ENCODE peak calls at places on chromosomes 3 and 15, in nine cellular contexts. D is NB4, R is GM12891, X is uterus, Q is A549, F is endothelial cell of umbilical vein, N is suprapubic skin, E is sigmoid colon, B is HepG2. L is an unnamed sample.

GRCh38 chr3:173891272-173892100 is 493.9 kb downstream of the NLGN1 start:
- DNase-seq in F (peak), Q (no peak), B (no peak), R (no peak), X (no peak), N (no peak), D (peak), E (no peak), L (no peak)

GRCh38 chr15:52642386-52643361 is 36.5 kb downstream of the ATOSA start:
- DNase-seq in N (no peak), D (no peak), B (no peak), X (no peak), Q (no peak), R (no peak), F (no peak), E (no peak), L (peak)

GRCh38 chr3:71288269-71288930 is 295.1 kb downstream of the FOXP1 start:
- DNase-seq in X (no peak), E (no peak), B (peak), R (no peak), D (no peak), Q (no peak), N (no peak), F (no peak), L (no peak)

GRCh38 chr3:14948609-14949038 is 1.2 kb downstream of the NR2C2 start:
- DNase-seq in N (no peak), E (no peak), Q (peak), X (no peak), B (no peak), R (no peak), F (no peak), D (no peak), L (no peak)

GRCh38 chr3:136624894-136625815 is 127.0 kb downstream of the STAG1 start:
- DNase-seq in B (peak), R (no peak), D (no peak), N (no peak), X (no peak), E (no peak), Q (peak), F (no peak), L (no peak)

GRCh38 chr3:11612515-11613184 is 31.1 kb downstream of the VGLL4 start:
- DNase-seq in F (no peak), N (no peak), E (no peak), X (no peak), B (peak), Q (no peak), D (no peak), R (no peak), L (no peak)

GRCh38 chr3:196602673-196603072 is 34.2 kb downstream of the FBXO45 start:
- DNase-seq in N (no peak), X (no peak), D (no peak), Q (no peak), E (no peak), F (no peak), R (no peak), B (no peak), L (no peak)

GRCh38 chr15:52069559-52069958 is 43.0 kb downstream of the BCL2L10 start:
- DNase-seq in X (no peak), F (no peak), D (no peak), E (no peak), R (no peak), N (no peak), B (peak), Q (no peak), L (no peak)

GRCh38 chr3:177440456-177441105 is 243.3 kb upstream of the TBL1XR1 start:
- DNase-seq in F (peak), Q (no peak), R (no peak), E (no peak), X (no peak), D (no peak), N (no peak), B (no peak), L (no peak)

GRCh38 chr15:39944711-39945110 is 10.8 kb downstream of the EIF2AK4 start:
- DNase-seq in E (no peak), B (no peak), Q (no peak), N (no peak), F (no peak), X (no peak), R (no peak), D (no peak), L (peak)

GRCh38 chr3:181913254-181913653 is 201.5 kb downstream of the SOX2 start:
- DNase-seq in Q (no peak), B (no peak), F (no peak), X (no peak), N (no peak), R (no peak), D (no peak), E (no peak), L (no peak)

GRCh38 chr3:99950921-99951320 is 133.3 kb downstream of the CMSS1 start:
- DNase-seq in N (no peak), B (no peak), Q (no peak), D (peak), F (no peak), E (no peak), X (no peak), R (no peak), L (no peak)

GRCh38 chr3:127707777-127708438 is 35.2 kb downstream of the ABTB1 start:
- DNase-seq in F (no peak), Q (no peak), X (no peak), B (no peak), E (peak), D (no peak), R (no peak), N (peak), L (no peak)

GRCh38 chr3:31407665-31408064 is 125.1 kb upstream of the STT3B start:
- DNase-seq in E (no peak), F (no peak), N (no peak), X (no peak), D (no peak), B (no peak), Q (no peak), R (no peak), L (no peak)

GRCh38 chr15:85411992-85412538 is 31.7 kb downstream of the AKAP13 start:
- DNase-seq in F (no peak), E (no peak), B (peak), R (no peak), X (no peak), N (no peak), D (peak), Q (no peak), L (no peak)

GRCh38 chr15:66912001-66912400 is 153.4 kb upstream of the SMAD3 start:
- DNase-seq in X (no peak), D (peak), F (no peak), R (no peak), N (no peak), Q (no peak), E (no peak), B (no peak), L (no peak)

GRCh38 chr15:89018235-89018634 is 70.0 kb upstream of the ABHD2 start:
- DNase-seq in E (peak), D (no peak), Q (no peak), R (no peak), F (no peak), B (no peak), X (peak), N (no peak), L (no peak)

GRCh38 chr3:40024526-40024925 is 215.1 kb downstream of the MYRIP start:
- DNase-seq in N (no peak), X (no peak), F (no peak), D (no peak), B (no peak), Q (no peak), R (no peak), E (no peak), L (no peak)

GRCh38 chr3:32146669-32147315 is 40.4 kb downstream of the GPD1L start:
- DNase-seq in R (no peak), N (no peak), D (peak), F (peak), Q (no peak), X (no peak), B (no peak), E (no peak), L (no peak)

GRCh38 chr3:113948015-113948917 is 453 bp downstream of the ZDHHC23 start:
- DNase-seq in N (peak), B (peak), R (peak), Q (peak), E (no peak), F (peak), D (peak), X (no peak), L (peak)

GRCh38 chr3:185825639-185826481 is 1.0 kb upstream of the IGF2BP2 start:
- DNase-seq in N (peak), E (peak), B (no peak), Q (peak), D (peak), F (peak), X (peak), R (no peak), L (peak)

GRCh38 chr15:77892335-77892734 is 185.2 kb downstream of the TBC1D2B start:
- DNase-seq in Q (no peak), F (no peak), N (no peak), R (no peak), D (no peak), B (no peak), E (no peak), X (no peak), L (no peak)

GRCh38 chr15:95647878-95648277 is 682.6 kb upstream of the NR2F2 start:
- DNase-seq in Q (no peak), E (no peak), D (no peak), X (no peak), R (no peak), B (no peak), N (no peak), F (no peak), L (no peak)

GRCh38 chr3:9196009-9196408 is 53.4 kb downstream of the SRGAP3 start:
- DNase-seq in R (no peak), B (no peak), X (no peak), N (no peak), Q (no peak), E (peak), F (no peak), D (no peak), L (no peak)

GRCh38 chr3:189267981-189268613 is 96.3 kb downstream of the TPRG1 start:
- DNase-seq in R (no peak), B (peak), X (no peak), D (no peak), F (no peak), N (no peak), E (no peak), Q (peak), L (peak)

GRCh38 chr3:174440350-174440716 is 418.8 kb upstream of the NAALADL2 start:
- DNase-seq in R (no peak), X (peak), B (no peak), F (no peak), E (peak), D (peak), Q (no peak), N (no peak), L (no peak)

GRCh38 chr3:67601385-67601784 is 53.0 kb downstream of the SUCLG2 start:
- DNase-seq in N (no peak), E (no peak), B (no peak), F (no peak), R (no peak), Q (no peak), X (no peak), D (no peak), L (no peak)

GRCh38 chr15:90618330-90619136 is 88.8 kb downstream of the CRTC3 start:
- DNase-seq in Q (no peak), B (no peak), X (no peak), E (no peak), F (no peak), D (peak), N (no peak), R (no peak), L (no peak)

DNA sequence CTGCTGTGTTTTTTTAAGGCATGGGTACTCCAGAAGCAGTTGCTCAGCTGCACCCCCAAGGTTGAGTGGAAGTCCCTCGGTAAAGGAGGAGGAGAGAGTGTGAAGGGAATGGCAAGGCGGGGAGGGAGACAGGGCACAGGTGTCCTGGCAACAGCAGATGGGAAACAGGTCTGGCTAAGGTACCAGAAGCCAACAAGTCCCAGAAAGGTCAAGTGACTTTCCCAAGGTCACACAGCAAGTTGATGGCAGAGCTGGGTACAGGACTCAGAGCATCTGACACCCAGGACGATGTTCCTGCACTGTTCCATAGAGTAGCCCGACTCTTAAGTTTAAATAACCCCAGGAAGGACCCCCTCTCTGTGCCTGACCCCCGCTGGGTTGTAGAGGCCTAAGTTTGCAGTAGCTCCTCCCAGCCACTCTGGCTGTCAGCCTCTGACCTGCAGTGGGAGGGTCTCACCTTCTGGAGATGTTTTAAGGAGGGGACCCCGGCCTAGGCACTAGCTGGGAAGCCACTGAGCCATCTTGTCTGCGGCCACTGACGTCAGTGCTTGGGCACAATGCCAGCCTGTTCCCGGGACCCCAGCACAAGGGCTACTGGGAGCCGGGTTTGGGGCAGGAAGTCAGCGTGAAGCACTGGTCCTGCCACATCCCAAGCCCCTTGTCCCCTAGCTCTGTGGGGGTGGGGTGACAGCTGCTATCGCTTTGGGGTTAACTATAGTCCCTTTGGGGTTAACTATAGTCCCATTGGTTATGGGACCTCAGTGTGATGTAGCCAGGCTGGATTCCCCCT is 10.5 kb downstream of the CSK start:
- DNase-seq in Q (no peak), F (no peak), B (no peak), R (no peak), D (no peak), X (no peak), N (no peak), E (peak), L (no peak)
- TF ChIP-seq POLR2A in Q (no peak), F (no peak), B (no peak), R (no peak), D (no peak), X (no peak), N (no peak), E (no peak), L (no peak)

DNA sequence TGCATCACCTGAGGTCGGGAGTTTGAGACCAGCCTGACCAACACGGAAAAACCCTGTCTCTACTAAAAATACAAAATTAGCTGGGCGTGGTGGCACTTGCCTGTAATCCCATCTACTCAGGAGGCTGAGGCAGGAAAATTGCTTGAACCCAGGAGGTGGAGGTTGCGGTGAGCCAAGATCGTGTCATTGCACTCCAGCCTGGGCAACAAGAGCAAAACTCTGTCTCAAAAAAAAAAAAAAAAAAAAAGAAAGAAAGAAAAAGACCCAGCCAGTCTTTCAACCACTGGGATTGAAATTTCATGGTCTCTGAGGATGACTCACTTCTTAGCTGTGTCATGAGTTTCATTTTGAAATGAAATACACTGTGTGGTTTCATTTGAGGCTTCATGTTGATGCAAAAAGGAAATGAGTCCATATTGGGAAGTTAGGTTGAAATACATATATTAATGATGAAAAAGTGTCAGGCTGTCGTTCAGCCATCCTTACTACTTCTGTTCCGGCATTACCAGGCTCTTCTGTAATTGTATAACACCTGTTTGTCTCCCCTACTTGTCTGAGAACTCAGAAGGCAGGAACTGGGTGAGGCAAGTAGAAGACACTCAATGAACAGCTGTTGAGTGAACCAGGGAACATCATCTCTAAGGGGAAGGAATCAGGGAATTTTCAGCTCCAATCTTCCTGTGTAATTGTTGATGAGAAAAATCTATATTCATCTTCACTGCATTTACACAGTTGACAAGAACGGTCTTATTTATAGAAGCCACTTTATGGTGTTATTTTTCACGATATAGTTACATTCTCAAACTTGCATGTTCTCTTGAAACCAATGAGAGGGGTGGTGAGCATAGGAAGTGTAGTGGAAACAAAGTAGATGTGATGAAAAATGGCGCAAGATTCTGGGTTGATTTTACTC is 87.4 kb downstream of the NFKBIZ start:
- DNase-seq in R (peak), Q (no peak), N (no peak), B (no peak), E (no peak), F (peak), X (no peak), D (peak), L (peak)
- TF ChIP-seq POLR2A in R (no peak), Q (no peak), N (no peak), B (no peak), E (no peak), F (no peak), X (no peak), D (no peak), L (no peak)

DNA sequence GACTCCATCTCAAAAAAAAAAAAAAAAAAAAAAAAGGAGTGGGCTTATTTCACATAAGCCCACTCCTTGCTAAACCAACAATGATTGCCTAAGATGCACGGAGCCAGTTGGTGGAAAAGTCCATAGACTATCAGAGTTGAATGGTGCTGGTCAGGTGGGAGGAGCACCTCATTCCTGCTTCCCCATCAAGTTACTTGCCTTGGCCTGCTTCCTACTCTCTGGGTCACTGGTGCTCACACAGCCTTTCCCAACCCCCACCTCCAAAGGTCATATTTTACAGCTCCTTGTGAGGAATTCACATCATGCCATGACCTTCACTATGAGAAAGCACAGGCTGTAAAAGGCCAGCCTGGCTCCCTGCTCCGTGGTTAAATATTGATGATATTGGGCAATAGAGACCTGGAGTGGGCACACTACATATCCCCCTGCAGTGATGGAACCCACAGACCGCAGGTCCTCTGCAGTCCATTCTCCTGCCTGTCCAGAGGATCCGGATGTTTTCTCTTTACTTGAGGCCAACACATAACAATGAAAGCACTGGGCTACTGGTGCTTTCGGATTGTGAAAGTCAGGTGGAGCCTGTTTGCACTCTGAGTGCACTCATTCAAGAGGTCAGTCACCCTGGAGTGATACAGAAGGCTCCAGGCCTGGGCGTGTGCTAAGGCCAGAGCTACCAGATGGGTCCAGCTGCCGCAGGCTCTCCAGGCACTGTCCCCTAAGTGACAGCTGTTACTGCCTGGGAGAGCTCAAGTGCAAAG is at the start of gene SLC51B:
- DNase-seq in Q (no peak), R (no peak), B (peak), N (no peak), E (peak), X (no peak), D (no peak), F (no peak), L (no peak)
- TF ChIP-seq POLR2A in Q (no peak), R (no peak), B (no peak), N (no peak), E (no peak), X (no peak), D (no peak), F (no peak), L (no peak)

DNA sequence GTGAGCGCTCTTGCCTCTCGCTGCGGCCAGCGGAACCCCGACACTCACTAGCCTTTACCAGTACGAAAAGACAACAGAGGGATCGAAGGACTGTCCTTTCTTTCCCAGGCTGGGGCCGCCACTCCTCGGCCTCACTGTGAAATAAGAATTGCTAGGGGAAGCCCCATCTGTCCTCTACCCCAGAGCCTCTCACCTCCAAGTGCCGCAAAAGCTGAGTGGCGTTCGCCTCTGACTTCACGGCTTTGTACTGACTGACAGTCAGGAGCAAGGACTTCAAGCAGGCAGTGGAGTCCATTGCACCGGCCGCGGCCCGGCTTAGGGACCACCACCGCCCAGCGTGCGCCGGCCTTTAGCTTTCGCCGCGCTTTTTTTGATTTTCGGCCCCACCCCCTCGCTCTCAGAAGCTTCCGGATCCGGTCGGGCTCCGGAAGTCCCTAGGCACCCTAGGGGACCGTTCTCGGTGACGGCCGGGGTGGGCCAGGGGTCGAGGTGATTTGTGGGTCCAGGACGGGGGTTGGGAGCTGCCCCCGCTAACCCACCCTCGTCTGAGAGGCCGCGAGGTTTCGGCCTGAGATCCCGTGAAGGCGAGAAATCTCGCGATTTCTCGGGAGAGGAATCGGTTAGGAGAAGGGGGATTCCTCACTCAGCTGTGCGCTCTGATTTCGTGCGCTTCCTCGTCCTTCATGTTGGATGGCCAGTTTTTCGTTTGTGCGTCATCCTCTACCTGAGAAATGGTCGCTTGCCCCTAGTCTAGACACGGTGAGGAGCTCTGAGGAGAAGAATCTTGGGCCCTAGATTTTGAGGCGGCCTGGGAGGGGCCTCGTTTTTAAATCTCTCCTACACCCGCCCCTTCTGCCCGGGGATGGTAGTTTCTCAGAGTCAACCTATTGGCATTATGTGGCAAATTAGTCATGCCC is at the start of the genes CIP2A and DZIP3:
- DNase-seq in B (peak), R (peak), N (peak), D (peak), Q (peak), F (peak), E (peak), X (peak), L (peak)
- TF ChIP-seq POLR2A in B (peak), R (peak), N (peak), D (peak), Q (peak), F (peak), E (peak), X (peak), L (peak)